ENCODE peak calls at places on chromosomes 12 and 14, in eight cellular contexts. One of them, this sample, is unnamed.

GRCh38 chr12:72602616-72603015 is 330.4 kb downstream of the TRHDE start:
- DNase-seq in skeletal muscle cell: no peak
- DNase-seq in colonic mucosa: no peak
- DNase-seq in WERI-Rb-1: no peak
- DNase-seq in mammary epithelial cell: no peak
- DNase-seq in T-helper 2 cell: no peak
- DNase-seq in H1: no peak
- DNase-seq in GM12892: no peak
- DNase-seq in this sample: no peak

GRCh38 chr12:1130164-1130563 is 139.1 kb downstream of the ERC1 start:
- DNase-seq in T-helper 2 cell: no peak
- DNase-seq in H1: no peak
- DNase-seq in mammary epithelial cell: no peak
- DNase-seq in WERI-Rb-1: no peak
- DNase-seq in colonic mucosa: peak
- DNase-seq in skeletal muscle cell: no peak
- DNase-seq in GM12892: no peak
- DNase-seq in this sample: no peak

GRCh38 chr14:84162658-84163057 is 1367.3 kb upstream of the FLRT2 start:
- DNase-seq in skeletal muscle cell: no peak
- DNase-seq in WERI-Rb-1: peak
- DNase-seq in H1: no peak
- DNase-seq in mammary epithelial cell: no peak
- DNase-seq in GM12892: no peak
- DNase-seq in colonic mucosa: no peak
- DNase-seq in T-helper 2 cell: no peak
- DNase-seq in this sample: no peak

GRCh38 chr14:61656341-61656740 is 39.0 kb upstream of the HIF1A start:
- DNase-seq in colonic mucosa: no peak
- DNase-seq in mammary epithelial cell: peak
- DNase-seq in H1: no peak
- DNase-seq in T-helper 2 cell: no peak
- DNase-seq in WERI-Rb-1: no peak
- DNase-seq in skeletal muscle cell: no peak
- DNase-seq in GM12892: no peak
- DNase-seq in this sample: no peak

GRCh38 chr12:109827080-109827479 is 6.1 kb downstream of the TRPV4 start:
- DNase-seq in skeletal muscle cell: no peak
- DNase-seq in WERI-Rb-1: no peak
- DNase-seq in H1: no peak
- DNase-seq in GM12892: no peak
- DNase-seq in mammary epithelial cell: no peak
- DNase-seq in colonic mucosa: no peak
- DNase-seq in T-helper 2 cell: no peak
- DNase-seq in this sample: no peak

GRCh38 chr14:36513012-36513420 is 7.0 kb downstream of the NKX2-1 start:
- DNase-seq in colonic mucosa: no peak
- DNase-seq in skeletal muscle cell: no peak
- DNase-seq in H1: no peak
- DNase-seq in WERI-Rb-1: no peak
- DNase-seq in mammary epithelial cell: no peak
- DNase-seq in T-helper 2 cell: no peak
- DNase-seq in GM12892: no peak
- DNase-seq in this sample: no peak

GRCh38 chr14:28381656-28382055 is 384.9 kb upstream of the FOXG1 start:
- DNase-seq in T-helper 2 cell: no peak
- DNase-seq in WERI-Rb-1: no peak
- DNase-seq in H1: no peak
- DNase-seq in colonic mucosa: no peak
- DNase-seq in mammary epithelial cell: no peak
- DNase-seq in GM12892: no peak
- DNase-seq in skeletal muscle cell: peak
- DNase-seq in this sample: no peak

GRCh38 chr12:65946419-65946818 is 122.1 kb downstream of the HMGA2 start:
- DNase-seq in H1: no peak
- DNase-seq in mammary epithelial cell: no peak
- DNase-seq in GM12892: no peak
- DNase-seq in skeletal muscle cell: no peak
- DNase-seq in T-helper 2 cell: no peak
- DNase-seq in colonic mucosa: no peak
- DNase-seq in WERI-Rb-1: no peak
- DNase-seq in this sample: no peak

GRCh38 chr12:121300083-121300819 is 3.7 kb upstream of the CAMKK2 start:
- DNase-seq in H1: no peak
- DNase-seq in skeletal muscle cell: no peak
- DNase-seq in WERI-Rb-1: no peak
- DNase-seq in mammary epithelial cell: no peak
- DNase-seq in GM12892: no peak
- DNase-seq in colonic mucosa: no peak
- DNase-seq in T-helper 2 cell: no peak
- DNase-seq in this sample: no peak

GRCh38 chr12:6294533-6295186 is 15.8 kb upstream of the PLEKHG6 start:
- DNase-seq in colonic mucosa: peak
- DNase-seq in H1: no peak
- DNase-seq in WERI-Rb-1: no peak
- DNase-seq in skeletal muscle cell: no peak
- DNase-seq in T-helper 2 cell: no peak
- DNase-seq in GM12892: no peak
- DNase-seq in mammary epithelial cell: no peak
- DNase-seq in this sample: no peak

GRCh38 chr12:65330341-65330740 is 51.9 kb downstream of the MSRB3 start:
- DNase-seq in WERI-Rb-1: no peak
- DNase-seq in GM12892: no peak
- DNase-seq in mammary epithelial cell: no peak
- DNase-seq in T-helper 2 cell: no peak
- DNase-seq in colonic mucosa: no peak
- DNase-seq in H1: no peak
- DNase-seq in skeletal muscle cell: no peak
- DNase-seq in this sample: no peak

GRCh38 chr12:118259079-118259478 is 113.6 kb downstream of the TAOK3 start:
- DNase-seq in T-helper 2 cell: no peak
- DNase-seq in colonic mucosa: no peak
- DNase-seq in GM12892: no peak
- DNase-seq in mammary epithelial cell: no peak
- DNase-seq in skeletal muscle cell: no peak
- DNase-seq in H1: no peak
- DNase-seq in WERI-Rb-1: no peak
- DNase-seq in this sample: no peak

GRCh38 chr14:65277027-65277426 is 135.5 kb upstream of the FUT8 start:
- DNase-seq in GM12892: no peak
- DNase-seq in T-helper 2 cell: no peak
- DNase-seq in WERI-Rb-1: no peak
- DNase-seq in colonic mucosa: no peak
- DNase-seq in skeletal muscle cell: no peak
- DNase-seq in mammary epithelial cell: peak
- DNase-seq in H1: no peak
- DNase-seq in this sample: no peak

GRCh38 chr12:32595251-32595650 is 83.8 kb upstream of the DNM1L start:
- DNase-seq in T-helper 2 cell: no peak
- DNase-seq in colonic mucosa: no peak
- DNase-seq in skeletal muscle cell: peak
- DNase-seq in mammary epithelial cell: peak
- DNase-seq in WERI-Rb-1: no peak
- DNase-seq in H1: no peak
- DNase-seq in GM12892: no peak
- DNase-seq in this sample: no peak

GRCh38 chr12:63353559-63353958 is 202.6 kb upstream of the AVPR1A start:
- DNase-seq in H1: no peak
- DNase-seq in colonic mucosa: no peak
- DNase-seq in skeletal muscle cell: peak
- DNase-seq in mammary epithelial cell: peak
- DNase-seq in T-helper 2 cell: no peak
- DNase-seq in WERI-Rb-1: no peak
- DNase-seq in GM12892: no peak
- DNase-seq in this sample: no peak

GRCh38 chr14:62957562-62957961 is 87.7 kb downstream of the KCNH5 start:
- DNase-seq in H1: no peak
- DNase-seq in colonic mucosa: no peak
- DNase-seq in WERI-Rb-1: no peak
- DNase-seq in T-helper 2 cell: no peak
- DNase-seq in GM12892: no peak
- DNase-seq in skeletal muscle cell: peak
- DNase-seq in mammary epithelial cell: peak
- DNase-seq in this sample: no peak

GRCh38 chr12:7915911-7916403 is 20.0 kb downstream of the SLC2A3 start:
- DNase-seq in WERI-Rb-1: no peak
- DNase-seq in H1: no peak
- DNase-seq in T-helper 2 cell: no peak
- DNase-seq in GM12892: no peak
- DNase-seq in mammary epithelial cell: peak
- DNase-seq in colonic mucosa: no peak
- DNase-seq in skeletal muscle cell: no peak
- DNase-seq in this sample: no peak

GRCh38 chr12:112117685-112118084 is 7.7 kb upstream of the TRAFD1 start:
- DNase-seq in colonic mucosa: no peak
- DNase-seq in H1: no peak
- DNase-seq in T-helper 2 cell: no peak
- DNase-seq in mammary epithelial cell: no peak
- DNase-seq in WERI-Rb-1: no peak
- DNase-seq in skeletal muscle cell: no peak
- DNase-seq in GM12892: no peak
- DNase-seq in this sample: no peak

GRCh38 chr12:118743896-118744700 is 237.2 kb upstream of the SRRM4 start:
- DNase-seq in skeletal muscle cell: no peak
- DNase-seq in colonic mucosa: no peak
- DNase-seq in T-helper 2 cell: no peak
- DNase-seq in mammary epithelial cell: no peak
- DNase-seq in H1: no peak
- DNase-seq in WERI-Rb-1: no peak
- DNase-seq in GM12892: no peak
- DNase-seq in this sample: no peak

GRCh38 chr14:74860899-74861733 is 14.8 kb downstream of the PROX2 start:
- DNase-seq in skeletal muscle cell: no peak
- DNase-seq in colonic mucosa: peak
- DNase-seq in GM12892: peak
- DNase-seq in T-helper 2 cell: peak
- DNase-seq in WERI-Rb-1: peak
- DNase-seq in H1: peak
- DNase-seq in mammary epithelial cell: peak
- DNase-seq in this sample: peak

GRCh38 chr14:105138021-105138541 is 30.5 kb downstream of the JAG2 start:
- DNase-seq in colonic mucosa: no peak
- DNase-seq in WERI-Rb-1: peak
- DNase-seq in mammary epithelial cell: no peak
- DNase-seq in GM12892: no peak
- DNase-seq in H1: no peak
- DNase-seq in skeletal muscle cell: no peak
- DNase-seq in T-helper 2 cell: no peak
- DNase-seq in this sample: no peak

GRCh38 chr12:15700595-15700994 is 88.6 kb downstream of the EPS8 start:
- DNase-seq in GM12892: no peak
- DNase-seq in skeletal muscle cell: peak
- DNase-seq in colonic mucosa: no peak
- DNase-seq in T-helper 2 cell: no peak
- DNase-seq in WERI-Rb-1: no peak
- DNase-seq in H1: no peak
- DNase-seq in mammary epithelial cell: peak
- DNase-seq in this sample: no peak

GRCh38 chr12:59626382-59626781 is 30.6 kb downstream of the SLC16A7 start:
- DNase-seq in mammary epithelial cell: peak
- DNase-seq in H1: no peak
- DNase-seq in colonic mucosa: no peak
- DNase-seq in skeletal muscle cell: no peak
- DNase-seq in WERI-Rb-1: no peak
- DNase-seq in T-helper 2 cell: no peak
- DNase-seq in GM12892: no peak
- DNase-seq in this sample: no peak

GRCh38 chr14:100585448-100586152 is 1.6 kb downstream of the BEGAIN start:
- DNase-seq in mammary epithelial cell: no peak
- DNase-seq in T-helper 2 cell: no peak
- DNase-seq in colonic mucosa: no peak
- DNase-seq in WERI-Rb-1: no peak
- DNase-seq in H1: no peak
- DNase-seq in skeletal muscle cell: no peak
- DNase-seq in GM12892: no peak
- DNase-seq in this sample: no peak

GRCh38 chr12:116293687-116294463 is 16.4 kb upstream of the MED13L start:
- DNase-seq in WERI-Rb-1: no peak
- DNase-seq in H1: no peak
- DNase-seq in T-helper 2 cell: no peak
- DNase-seq in colonic mucosa: no peak
- DNase-seq in mammary epithelial cell: no peak
- DNase-seq in skeletal muscle cell: no peak
- DNase-seq in GM12892: no peak
- DNase-seq in this sample: no peak

GRCh38 chr12:124461241-124461673 is 106.2 kb downstream of the NCOR2 start:
- DNase-seq in GM12892: no peak
- DNase-seq in skeletal muscle cell: no peak
- DNase-seq in mammary epithelial cell: no peak
- DNase-seq in H1: no peak
- DNase-seq in WERI-Rb-1: no peak
- DNase-seq in colonic mucosa: no peak
- DNase-seq in T-helper 2 cell: no peak
- DNase-seq in this sample: no peak